ENCODE peak calls at places on chromosome 2, in five cellular contexts. One of them, this sample, is unnamed.

GRCh38 chr2:111011218-111011617 is 109.5 kb upstream of the BCL2L11 start:
- DNase-seq in GM19239: no peak
- DNase-seq in T-helper 2 cell: no peak
- DNase-seq in vagina: no peak
- DNase-seq in stimulated activated CD8-positive, alpha-beta memory T cell treated with anti-CD3 and anti-CD28 coated beads, Interleukin-15, amount 100 ng/mL, for 24 hours: no peak
- DNase-seq in this sample: no peak

GRCh38 chr2:232441147-232441651 is 14.8 kb upstream of the ALPI start:
- DNase-seq in stimulated activated CD8-positive, alpha-beta memory T cell treated with anti-CD3 and anti-CD28 coated beads, Interleukin-15, amount 100 ng/mL, for 24 hours: no peak
- DNase-seq in T-helper 2 cell: no peak
- DNase-seq in vagina: no peak
- DNase-seq in GM19239: no peak
- DNase-seq in this sample: no peak

GRCh38 chr2:241842620-241843211 is 16.0 kb downstream of the PDCD1 start:
- DNase-seq in T-helper 2 cell: no peak
- DNase-seq in GM19239: peak
- DNase-seq in stimulated activated CD8-positive, alpha-beta memory T cell treated with anti-CD3 and anti-CD28 coated beads, Interleukin-15, amount 100 ng/mL, for 24 hours: no peak
- DNase-seq in vagina: no peak
- DNase-seq in this sample: peak

GRCh38 chr2:122261923-122262322 is 506.5 kb downstream of the TSN start:
- DNase-seq in vagina: no peak
- DNase-seq in stimulated activated CD8-positive, alpha-beta memory T cell treated with anti-CD3 and anti-CD28 coated beads, Interleukin-15, amount 100 ng/mL, for 24 hours: no peak
- DNase-seq in T-helper 2 cell: no peak
- DNase-seq in GM19239: no peak
- DNase-seq in this sample: no peak

GRCh38 chr2:171706152-171706803 is 19.0 kb downstream of the DYNC1I2 start:
- DNase-seq in T-helper 2 cell: peak
- DNase-seq in GM19239: no peak
- DNase-seq in stimulated activated CD8-positive, alpha-beta memory T cell treated with anti-CD3 and anti-CD28 coated beads, Interleukin-15, amount 100 ng/mL, for 24 hours: no peak
- DNase-seq in vagina: no peak
- DNase-seq in this sample: no peak

GRCh38 chr2:36530178-36530982 is 67.6 kb downstream of the FEZ2 start:
- DNase-seq in stimulated activated CD8-positive, alpha-beta memory T cell treated with anti-CD3 and anti-CD28 coated beads, Interleukin-15, amount 100 ng/mL, for 24 hours: no peak
- DNase-seq in vagina: no peak
- DNase-seq in T-helper 2 cell: no peak
- DNase-seq in GM19239: peak
- DNase-seq in this sample: no peak

GRCh38 chr2:234137400-234138014 is 87.0 kb downstream of the SPP2 start:
- DNase-seq in vagina: peak
- DNase-seq in GM19239: no peak
- DNase-seq in stimulated activated CD8-positive, alpha-beta memory T cell treated with anti-CD3 and anti-CD28 coated beads, Interleukin-15, amount 100 ng/mL, for 24 hours: no peak
- DNase-seq in T-helper 2 cell: no peak
- DNase-seq in this sample: no peak

GRCh38 chr2:55159037-55159651 is 72.9 kb downstream of the CLHC1 start:
- DNase-seq in stimulated activated CD8-positive, alpha-beta memory T cell treated with anti-CD3 and anti-CD28 coated beads, Interleukin-15, amount 100 ng/mL, for 24 hours: no peak
- DNase-seq in GM19239: no peak
- DNase-seq in vagina: no peak
- DNase-seq in T-helper 2 cell: no peak
- DNase-seq in this sample: no peak

GRCh38 chr2:235262750-235263149 is 231.1 kb upstream of the AGAP1 start:
- DNase-seq in GM19239: no peak
- DNase-seq in vagina: no peak
- DNase-seq in stimulated activated CD8-positive, alpha-beta memory T cell treated with anti-CD3 and anti-CD28 coated beads, Interleukin-15, amount 100 ng/mL, for 24 hours: no peak
- DNase-seq in T-helper 2 cell: no peak
- DNase-seq in this sample: no peak

GRCh38 chr2:119465687-119466086 is 34.0 kb downstream of the TMEM37 start:
- DNase-seq in vagina: no peak
- DNase-seq in T-helper 2 cell: no peak
- DNase-seq in GM19239: no peak
- DNase-seq in stimulated activated CD8-positive, alpha-beta memory T cell treated with anti-CD3 and anti-CD28 coated beads, Interleukin-15, amount 100 ng/mL, for 24 hours: no peak
- DNase-seq in this sample: no peak

GRCh38 chr2:81436256-81436655 is 1131.7 kb upstream of the LRRTM1 start:
- DNase-seq in T-helper 2 cell: no peak
- DNase-seq in stimulated activated CD8-positive, alpha-beta memory T cell treated with anti-CD3 and anti-CD28 coated beads, Interleukin-15, amount 100 ng/mL, for 24 hours: no peak
- DNase-seq in GM19239: no peak
- DNase-seq in vagina: no peak
- DNase-seq in this sample: no peak

GRCh38 chr2:239929504-239929903 is 95.6 kb downstream of the NDUFA10 start:
- DNase-seq in vagina: no peak
- DNase-seq in GM19239: no peak
- DNase-seq in T-helper 2 cell: no peak
- DNase-seq in stimulated activated CD8-positive, alpha-beta memory T cell treated with anti-CD3 and anti-CD28 coated beads, Interleukin-15, amount 100 ng/mL, for 24 hours: no peak
- DNase-seq in this sample: no peak

GRCh38 chr2:157743051-157743450 is 114.4 kb upstream of the ACVR1C start:
- DNase-seq in GM19239: no peak
- DNase-seq in vagina: no peak
- DNase-seq in stimulated activated CD8-positive, alpha-beta memory T cell treated with anti-CD3 and anti-CD28 coated beads, Interleukin-15, amount 100 ng/mL, for 24 hours: no peak
- DNase-seq in T-helper 2 cell: peak
- DNase-seq in this sample: no peak

GRCh38 chr2:239339726-239340654 is 60.8 kb downstream of the HDAC4 start:
- DNase-seq in stimulated activated CD8-positive, alpha-beta memory T cell treated with anti-CD3 and anti-CD28 coated beads, Interleukin-15, amount 100 ng/mL, for 24 hours: no peak
- DNase-seq in T-helper 2 cell: peak
- DNase-seq in GM19239: peak
- DNase-seq in vagina: peak
- DNase-seq in this sample: no peak

GRCh38 chr2:168607992-168608391 is 151.9 kb downstream of the CERS6 start:
- DNase-seq in stimulated activated CD8-positive, alpha-beta memory T cell treated with anti-CD3 and anti-CD28 coated beads, Interleukin-15, amount 100 ng/mL, for 24 hours: no peak
- DNase-seq in GM19239: no peak
- DNase-seq in vagina: no peak
- DNase-seq in T-helper 2 cell: no peak
- DNase-seq in this sample: no peak

GRCh38 chr2:231707625-231708049 is 688 bp upstream of the PTMA start:
- DNase-seq in GM19239: no peak
- DNase-seq in vagina: no peak
- DNase-seq in stimulated activated CD8-positive, alpha-beta memory T cell treated with anti-CD3 and anti-CD28 coated beads, Interleukin-15, amount 100 ng/mL, for 24 hours: peak
- DNase-seq in T-helper 2 cell: peak
- DNase-seq in this sample: no peak

GRCh38 chr2:26650713-26651457 is 9.7 kb upstream of the CIB4 start:
- DNase-seq in vagina: no peak
- DNase-seq in T-helper 2 cell: no peak
- DNase-seq in stimulated activated CD8-positive, alpha-beta memory T cell treated with anti-CD3 and anti-CD28 coated beads, Interleukin-15, amount 100 ng/mL, for 24 hours: no peak
- DNase-seq in GM19239: no peak
- DNase-seq in this sample: no peak

GRCh38 chr2:230007931-230008707 is 60.6 kb downstream of the SLC16A14 start:
- DNase-seq in T-helper 2 cell: peak
- DNase-seq in stimulated activated CD8-positive, alpha-beta memory T cell treated with anti-CD3 and anti-CD28 coated beads, Interleukin-15, amount 100 ng/mL, for 24 hours: peak
- DNase-seq in GM19239: peak
- DNase-seq in vagina: no peak
- DNase-seq in this sample: peak

GRCh38 chr2:54691439-54692135 is 31.9 kb upstream of the EML6 start:
- DNase-seq in T-helper 2 cell: no peak
- DNase-seq in stimulated activated CD8-positive, alpha-beta memory T cell treated with anti-CD3 and anti-CD28 coated beads, Interleukin-15, amount 100 ng/mL, for 24 hours: no peak
- DNase-seq in vagina: no peak
- DNase-seq in GM19239: no peak
- DNase-seq in this sample: no peak

GRCh38 chr2:44310287-44310686 is 35.0 kb downstream of the SLC3A1 start:
- DNase-seq in T-helper 2 cell: no peak
- DNase-seq in GM19239: no peak
- DNase-seq in stimulated activated CD8-positive, alpha-beta memory T cell treated with anti-CD3 and anti-CD28 coated beads, Interleukin-15, amount 100 ng/mL, for 24 hours: no peak
- DNase-seq in vagina: no peak
- DNase-seq in this sample: no peak

GRCh38 chr2:74063486-74063885 is 78.8 kb downstream of the TET3 start:
- DNase-seq in T-helper 2 cell: no peak
- DNase-seq in GM19239: no peak
- DNase-seq in stimulated activated CD8-positive, alpha-beta memory T cell treated with anti-CD3 and anti-CD28 coated beads, Interleukin-15, amount 100 ng/mL, for 24 hours: no peak
- DNase-seq in vagina: no peak
- DNase-seq in this sample: no peak

GRCh38 chr2:126786765-126787164 is 111.9 kb upstream of the TEX51 start:
- DNase-seq in T-helper 2 cell: no peak
- DNase-seq in stimulated activated CD8-positive, alpha-beta memory T cell treated with anti-CD3 and anti-CD28 coated beads, Interleukin-15, amount 100 ng/mL, for 24 hours: no peak
- DNase-seq in GM19239: no peak
- DNase-seq in vagina: no peak
- DNase-seq in this sample: no peak

GRCh38 chr2:205802069-205802468 is 119.8 kb downstream of the NRP2 start:
- DNase-seq in vagina: no peak
- DNase-seq in T-helper 2 cell: no peak
- DNase-seq in GM19239: no peak
- DNase-seq in stimulated activated CD8-positive, alpha-beta memory T cell treated with anti-CD3 and anti-CD28 coated beads, Interleukin-15, amount 100 ng/mL, for 24 hours: no peak
- DNase-seq in this sample: no peak

GRCh38 chr2:19111297-19111696 is 247.1 kb downstream of the OSR1 start:
- DNase-seq in vagina: no peak
- DNase-seq in GM19239: no peak
- DNase-seq in T-helper 2 cell: no peak
- DNase-seq in stimulated activated CD8-positive, alpha-beta memory T cell treated with anti-CD3 and anti-CD28 coated beads, Interleukin-15, amount 100 ng/mL, for 24 hours: no peak
- DNase-seq in this sample: no peak

GRCh38 chr2:186716899-186717811 is 23.3 kb downstream of the FAM171B start:
- DNase-seq in GM19239: no peak
- DNase-seq in vagina: no peak
- DNase-seq in stimulated activated CD8-positive, alpha-beta memory T cell treated with anti-CD3 and anti-CD28 coated beads, Interleukin-15, amount 100 ng/mL, for 24 hours: no peak
- DNase-seq in T-helper 2 cell: no peak
- DNase-seq in this sample: no peak

GRCh38 chr2:203949228-203949627 is 12.7 kb downstream of the ICOS start:
- DNase-seq in vagina: no peak
- DNase-seq in stimulated activated CD8-positive, alpha-beta memory T cell treated with anti-CD3 and anti-CD28 coated beads, Interleukin-15, amount 100 ng/mL, for 24 hours: no peak
- DNase-seq in T-helper 2 cell: peak
- DNase-seq in GM19239: no peak
- DNase-seq in this sample: no peak

GRCh38 chr2:189899101-189899500 is 114.9 kb downstream of the PMS1 start:
- DNase-seq in stimulated activated CD8-positive, alpha-beta memory T cell treated with anti-CD3 and anti-CD28 coated beads, Interleukin-15, amount 100 ng/mL, for 24 hours: no peak
- DNase-seq in T-helper 2 cell: no peak
- DNase-seq in GM19239: no peak
- DNase-seq in vagina: no peak
- DNase-seq in this sample: no peak